ENCODE peak calls at places on chromosomes 11 and 22, in seven cellular contexts. G, M, Q, Y, H, X and A are unnamed samples.

GRCh38 chr11:3120071-3120792 is 44.9 kb downstream of the OSBPL5 start:
- DNase-seq in H (no peak), G (no peak), M (no peak), X (no peak), Q (no peak), Y (no peak), A (no peak)

GRCh38 chr11:134667175-134667500 is 255.1 kb upstream of the B3GAT1 start:
- DNase-seq in Q (no peak), H (no peak), Y (no peak), G (no peak), M (no peak), X (no peak), A (no peak)

GRCh38 chr22:47043835-47044721 is 281.6 kb downstream of the TBC1D22A start:
- DNase-seq in Q (peak; percentile 83), H (no peak), M (no peak), Y (no peak), X (no peak), G (no peak), A (no peak)

GRCh38 chr11:69859275-69859934 is 40.2 kb upstream of the FGF3 start:
- DNase-seq in Q (no peak), Y (no peak), X (no peak), H (no peak), M (no peak), G (no peak), A (no peak)

GRCh38 chr11:72771507-72771906 is 19.3 kb upstream of the ARAP1 start:
- DNase-seq in H (no peak), Q (no peak), M (no peak), Y (no peak), G (no peak), X (no peak), A (no peak)

GRCh38 chr11:296206-296975 is 2.9 kb downstream of the IFITM5 start:
- DNase-seq in G (no peak), Q (no peak), X (no peak), Y (no peak), H (no peak), M (no peak), A (no peak)

GRCh38 chr11:69499216-69499945 is 17.9 kb downstream of the LINC01488 start:
- DNase-seq in G (no peak), X (no peak), Y (no peak), H (no peak), Q (no peak), M (no peak), A (no peak)

GRCh38 chr11:8055111-8055835 is 25.7 kb upstream of the TUB start:
- DNase-seq in X (no peak), H (no peak), G (no peak), Q (no peak), Y (peak; percentile 3), M (no peak), A (no peak)

GRCh38 chr11:20159680-20160381 is 444 bp downstream of the DBX1 start:
- DNase-seq in X (no peak), Q (no peak), H (no peak), Y (no peak), M (no peak), G (no peak), A (no peak)

GRCh38 chr11:63614136-63614664 is at the start of gene PLAAT3:
- DNase-seq in M (no peak), Y (peak; percentile 34), G (no peak), Q (peak; percentile 27), X (peak; percentile 54), H (peak; percentile 8), A (peak; percentile 35)

GRCh38 chr22:32255726-32256125 is 579 bp upstream of the SLC5A4 start:
- DNase-seq in Y (no peak), Q (no peak), X (no peak), G (no peak), M (no peak), H (no peak), A (no peak)

GRCh38 chr11:2223153-2223794 is 47.1 kb downstream of the ASCL2 start:
- DNase-seq in Y (no peak), Q (no peak), M (no peak), H (no peak), X (no peak), G (no peak), A (no peak)

GRCh38 chr11:61827573-61828378 is at the start of gene FADS2:
- DNase-seq in H (peak; percentile 41), X (peak; percentile 87), G (peak; percentile 35), Q (peak; percentile 95), Y (peak; percentile 65), M (no peak), A (peak; percentile 94)

GRCh38 chr11:47233989-47234668 is 14.5 kb downstream of the ACP2 start:
- DNase-seq in G (no peak), M (no peak), Y (no peak), H (no peak), X (peak; percentile 67), Q (peak; percentile 23), A (no peak)

GRCh38 chr22:46625843-46626349 is 5.7 kb downstream of the GRAMD4 start:
- DNase-seq in H (no peak), M (no peak), G (no peak), Q (no peak), X (no peak), Y (no peak), A (no peak)

GRCh38 chr11:57150454-57150917 is 31.3 kb upstream of the LRRC55 start:
- DNase-seq in G (no peak), M (no peak), Y (no peak), H (no peak), Q (no peak), X (no peak), A (no peak)

GRCh38 chr11:64851831-64852337 is 7.4 kb upstream of the CDC42BPG start:
- DNase-seq in H (no peak), X (no peak), M (no peak), Y (no peak), Q (no peak), G (no peak), A (no peak)

GRCh38 chr22:27620367-27621154 is 181.0 kb downstream of the MN1 start:
- DNase-seq in G (no peak), M (no peak), Y (no peak), H (no peak), Q (no peak), X (no peak), A (no peak)

GRCh38 chr22:50731811-50732624 is 6.0 kb upstream of the ACR start:
- DNase-seq in X (peak; percentile 48), Y (peak; percentile 57), Q (no peak), M (peak; percentile 48), H (peak; percentile 43), G (peak; percentile 53), A (peak; percentile 51)

GRCh38 chr11:78032090-78032489 is 9.0 kb upstream of the KCTD14 start:
- DNase-seq in X (no peak), M (no peak), G (no peak), Y (no peak), Q (no peak), H (no peak), A (no peak)

GRCh38 chr11:23217072-23217471 is 356.8 kb upstream of the CCDC179 start:
- DNase-seq in Y (no peak), G (no peak), H (no peak), X (no peak), M (no peak), Q (no peak), A (no peak)

GRCh38 chr22:26718905-26719304 is 61.5 kb downstream of the MIAT start:
- DNase-seq in X (peak; percentile 30), Y (no peak), M (no peak), Q (no peak), G (no peak), H (no peak), A (no peak)

GRCh38 chr22:46726986-46727317 is 11.1 kb downstream of the CERK start:
- DNase-seq in H (no peak), G (no peak), Y (no peak), M (no peak), Q (no peak), X (no peak), A (no peak)

GRCh38 chr11:121237686-121238658 is 54.6 kb upstream of the SC5D start:
- DNase-seq in G (no peak), X (no peak), Y (no peak), H (no peak), Q (peak; percentile 47), M (no peak), A (peak; percentile 50)

GRCh38 chr11:4947505-4947904 is at the start of gene OR51A4:
- DNase-seq in H (no peak), Y (no peak), X (no peak), M (no peak), Q (no peak), G (no peak), A (no peak)

GRCh38 chr11:111555255-111555654 is 14.7 kb downstream of the LAYN start:
- DNase-seq in H (no peak), G (no peak), Y (no peak), X (no peak), Q (no peak), M (no peak), A (no peak)

GRCh38 chr11:17974246-17974645 is 38.6 kb downstream of the SERGEF start:
- DNase-seq in H (no peak), Y (no peak), Q (no peak), G (no peak), X (no peak), M (no peak), A (no peak)

GRCh38 chr11:44894217-44894617 is 56.5 kb downstream of the TP53I11 start:
- DNase-seq in X (peak; percentile 78), Q (peak; percentile 10), Y (peak; percentile 64), M (peak; percentile 39), H (peak; percentile 47), G (peak; percentile 37), A (peak; percentile 63)

GRCh38 chr11:129106788-129107187 is 85.3 kb downstream of the ARHGAP32 start:
- DNase-seq in G (no peak), X (no peak), Q (no peak), H (no peak), Y (no peak), M (no peak), A (no peak)